ENCODE peak calls at places on chromosomes 13 and 19, in six cellular contexts. A is suprapubic skin, Q is stomach, D is sigmoid colon, H is SK-N-SH, X is H1. O is an unnamed sample.

GRCh38 chr19:43332058-43332922 is 21.2 kb upstream of the CD177 start:
- DNase-seq in X (no peak), Q (no peak), H (no peak), A (no peak), D (no peak), O (no peak)

GRCh38 chr19:44260343-44260681 is 626 bp downstream of the ZNF233 start:
- DNase-seq in Q (no peak), X (no peak), H (peak), D (no peak), A (no peak), O (no peak)

GRCh38 chr19:35316560-35316959 is 12.4 kb upstream of the CD22 start:
- DNase-seq in A (peak), Q (no peak), X (no peak), H (no peak), D (no peak), O (no peak)

GRCh38 chr19:18519962-18520847 is 1.7 kb downstream of the ELL start:
- DNase-seq in Q (peak), X (no peak), H (peak), A (peak), D (peak), O (no peak)

GRCh38 chr19:38993271-38993670 is 17.7 kb upstream of the FBXO17 start:
- DNase-seq in Q (no peak), D (no peak), H (no peak), A (no peak), X (no peak), O (no peak)

GRCh38 chr13:32911506-32911905 is 104.7 kb upstream of the KL start:
- DNase-seq in D (no peak), A (no peak), X (peak), Q (no peak), H (peak), O (no peak)

GRCh38 chr19:42378225-42378929 is 11.7 kb downstream of the CNFN start:
- DNase-seq in X (no peak), H (no peak), Q (no peak), A (no peak), D (no peak), O (no peak)

GRCh38 chr13:105918842-105919741 is 616.4 kb downstream of the EFNB2 start:
- DNase-seq in X (no peak), D (no peak), A (no peak), H (peak), Q (peak), O (no peak)

GRCh38 chr13:58160980-58161379 is 529.4 kb downstream of the PCDH17 start:
- DNase-seq in D (no peak), A (no peak), X (no peak), Q (no peak), H (no peak), O (no peak)

GRCh38 chr19:18879579-18880373 is 16.2 kb downstream of the CERS1 start:
- DNase-seq in Q (peak), X (no peak), A (peak), H (peak), D (no peak), O (no peak)

GRCh38 chr13:83499286-83499685 is 383.0 kb downstream of the SLITRK1 start:
- DNase-seq in X (no peak), Q (no peak), D (no peak), H (no peak), A (no peak), O (no peak)

GRCh38 chr13:77751513-77752456 is 54.3 kb downstream of the SLAIN1 start:
- DNase-seq in D (no peak), Q (no peak), H (peak), A (no peak), X (no peak), O (no peak)

GRCh38 chr13:27043013-27043412 is 128.6 kb downstream of the USP12 start:
- DNase-seq in A (no peak), D (peak), Q (peak), X (peak), H (peak), O (no peak)

GRCh38 chr19:11446271-11446651 is 10.8 kb downstream of the PRKCSH start:
- DNase-seq in Q (no peak), X (no peak), A (no peak), H (no peak), D (no peak), O (no peak)

GRCh38 chr19:23507441-23507840 is 112.2 kb upstream of the ZNF91 start:
- DNase-seq in Q (no peak), X (no peak), A (no peak), D (no peak), H (no peak), O (no peak)

GRCh38 chr13:38686635-38687245 is at the start of gene FREM2:
- DNase-seq in D (peak), Q (peak), X (peak), A (no peak), H (no peak), O (no peak)

GRCh38 chr13:91155512-91156114 is 191.9 kb upstream of the MIR17HG start:
- DNase-seq in Q (no peak), D (no peak), X (no peak), A (no peak), H (no peak), O (no peak)

GRCh38 chr19:41192574-41193419 is at the start of gene CYP2S1:
- DNase-seq in X (no peak), D (no peak), H (no peak), A (no peak), Q (peak), O (no peak)

GRCh38 chr13:33931397-33931987 is 113.5 kb downstream of the RFC3 start:
- DNase-seq in Q (no peak), X (no peak), A (no peak), H (peak), D (no peak), O (no peak)

GRCh38 chr19:4578552-4579248 is 19.2 kb upstream of the SEMA6B start:
- DNase-seq in H (peak), A (no peak), D (no peak), Q (no peak), X (no peak), O (no peak)

GRCh38 chr19:4577020-4577782 is 17.7 kb upstream of the SEMA6B start:
- DNase-seq in Q (no peak), D (no peak), X (no peak), A (no peak), H (peak), O (no peak)

GRCh38 chr19:4573682-4574081 is 14.2 kb upstream of the SEMA6B start:
- DNase-seq in H (no peak), A (no peak), D (no peak), Q (no peak), X (no peak), O (no peak)

GRCh38 chr19:4575267-4575793 is 15.8 kb upstream of the SEMA6B start:
- DNase-seq in A (no peak), H (peak), D (peak), Q (no peak), X (peak), O (no peak)

GRCh38 chr19:4575978-4576933 is 16.8 kb upstream of the SEMA6B start:
- DNase-seq in A (peak), H (peak), X (no peak), D (peak), Q (peak), O (no peak)
- TF ChIP-seq EP300 in A (no peak), H (no peak), X (no peak), D (no peak), Q (no peak), O (no peak)

GRCh38 chr19:46661020-46661731 is at the start of gene DACT3:
- DNase-seq in A (peak), D (peak), H (peak), X (peak), Q (peak), O (peak)
- TF ChIP-seq POLR2AphosphoS5 in A (no peak), D (peak), H (no peak), X (no peak), Q (peak), O (peak)

GRCh38 chr13:28864544-28864943 is 44.4 kb downstream of the MTUS2 start:
- DNase-seq in H (no peak), A (no peak), Q (no peak), X (no peak), D (no peak), O (no peak)

GRCh38 chr13:28865951-28866350 is 45.8 kb downstream of the MTUS2 start:
- DNase-seq in H (no peak), X (no peak), Q (no peak), D (no peak), A (no peak), O (no peak)

GRCh38 chr13:28867564-28867963 is 47.4 kb downstream of the MTUS2 start:
- DNase-seq in H (no peak), Q (no peak), D (no peak), X (no peak), A (no peak), O (no peak)

GRCh38 chr13:28866932-28867331 is 46.8 kb downstream of the MTUS2 start:
- DNase-seq in Q (no peak), X (no peak), A (no peak), D (no peak), H (no peak), O (no peak)

GRCh38 chr13:28865312-28865711 is 45.2 kb downstream of the MTUS2 start:
- DNase-seq in Q (no peak), A (no peak), D (no peak), H (no peak), X (no peak), O (no peak)
- TF ChIP-seq EP300 in Q (no peak), A (no peak), D (no peak), H (no peak), X (no peak), O (no peak)

DNA sequence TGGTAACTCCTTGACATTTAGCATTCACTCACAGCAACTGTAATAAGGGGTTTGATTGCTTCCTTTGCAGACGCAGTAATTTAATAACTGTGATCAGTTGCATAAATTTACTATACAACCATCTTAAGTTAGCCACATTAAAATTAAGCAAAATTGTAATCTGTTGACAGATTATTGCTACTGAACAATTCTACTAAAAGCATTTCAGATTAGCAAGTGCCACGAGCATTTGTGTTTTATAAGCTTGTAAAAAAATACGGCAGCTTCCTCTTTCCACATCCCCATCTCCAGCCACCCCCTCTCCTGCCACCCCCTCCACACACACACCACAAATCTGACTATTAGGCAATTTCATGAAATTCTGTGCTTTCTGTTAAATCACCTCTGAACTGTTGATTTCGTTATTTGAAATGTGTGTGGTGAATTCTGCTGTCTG is 44.3 kb downstream of the TSHZ3 start:
- DNase-seq in X (no peak), H (no peak), D (peak), A (no peak), Q (no peak), O (no peak)
- TF ChIP-seq POLR2AphosphoS5 in X (no peak), H (no peak), D (no peak), A (no peak), Q (no peak), O (no peak)

GRCh38 chr13:44919103-44919804 is 70.0 kb downstream of the NUFIP1 start:
- DNase-seq in H (no peak), D (no peak), A (no peak), X (no peak), Q (no peak), O (no peak)
- TF ChIP-seq EP300 in H (no peak), D (no peak), A (peak), X (no peak), Q (no peak), O (peak)

O was measured in esophagus muscularis mucosa.